ENCODE peak calls at places on chromosome 2, in four cellular contexts. P is A549, O is GM12878, Z is IMR-90. D is an unnamed sample.

GRCh38 chr2:183267148-183267827 is 143.0 kb downstream of the NUP35 start:
- DNase-seq in P (no peak), Z (no peak), O (peak; percentile 7), D (no peak)

GRCh38 chr2:237682151-237682550 is 54.8 kb downstream of the LRRFIP1 start:
- DNase-seq in O (no peak), Z (no peak), P (no peak), D (no peak)

GRCh38 chr2:169258045-169258601 is 104.2 kb downstream of the LRP2 start:
- DNase-seq in Z (no peak), O (no peak), P (no peak), D (no peak)

GRCh38 chr2:72770879-72771461 is 54.9 kb downstream of the EXOC6B start:
- DNase-seq in P (peak; percentile 73), Z (peak; percentile 74), O (peak; percentile 37), D (peak; percentile 62)

GRCh38 chr2:236236559-236237450 is 27.4 kb downstream of the ASB18 start:
- DNase-seq in O (no peak), Z (no peak), P (peak; percentile 10), D (no peak)

GRCh38 chr2:26269571-26270170 is 24.9 kb downstream of the HADHB start:
- DNase-seq in P (no peak), O (no peak), Z (peak; percentile 33), D (no peak)

GRCh38 chr2:178891265-178891958 is 84.2 kb upstream of the TTN start:
- DNase-seq in Z (peak; percentile 63), P (peak; percentile 8), O (peak; percentile 33), D (peak; percentile 60)

GRCh38 chr2:142100967-142101366 is 29.8 kb downstream of the LRP1B start:
- DNase-seq in P (no peak), Z (no peak), O (no peak), D (no peak)

GRCh38 chr2:151878655-151879563 is 50.7 kb upstream of the ARL5A start:
- DNase-seq in Z (no peak), P (no peak), O (no peak), D (no peak)

GRCh38 chr2:11930211-11930761 is 183.9 kb downstream of the LPIN1 start:
- DNase-seq in O (no peak), P (no peak), Z (no peak), D (no peak)

GRCh38 chr2:73112026-73112912 is 479 bp downstream of the RAB11FIP5 start:
- DNase-seq in Z (peak; percentile 49), P (no peak), O (no peak), D (peak; percentile 45)

GRCh38 chr2:149160701-149161217 is 122.3 kb downstream of the LYPD6B start:
- DNase-seq in Z (no peak), O (peak; percentile 71), P (no peak), D (no peak)

GRCh38 chr2:133859578-133859977 is 291.3 kb upstream of the NCKAP5 start:
- DNase-seq in P (no peak), O (no peak), Z (no peak), D (no peak)

GRCh38 chr2:40093036-40093673 is 314.1 kb upstream of the THUMPD2 start:
- DNase-seq in O (no peak), Z (peak; percentile 54), P (no peak), D (no peak)

GRCh38 chr2:27804146-27804545 is 32.6 kb downstream of the MRPL33 start:
- DNase-seq in O (no peak), Z (peak; percentile 60), P (no peak), D (no peak)

GRCh38 chr2:71299507-71299906 is 32.1 kb upstream of the ZNF638 start:
- DNase-seq in Z (peak; percentile 36), P (peak; percentile 41), O (no peak), D (peak; percentile 39)

GRCh38 chr2:144548532-144549191 is 28.7 kb upstream of the ZEB2 start:
- DNase-seq in O (no peak), P (no peak), Z (no peak), D (no peak)

GRCh38 chr2:230925879-230926765 is 1.1 kb upstream of the GPR55 start:
- DNase-seq in Z (no peak), O (peak; percentile 70), P (no peak), D (peak; percentile 36)

GRCh38 chr2:202387608-202388342 is 11.6 kb downstream of the BMPR2 start:
- DNase-seq in O (no peak), P (no peak), Z (no peak), D (no peak)

GRCh38 chr2:86484385-86484784 is 43.2 kb downstream of the KDM3A start:
- DNase-seq in O (no peak), Z (no peak), P (no peak), D (no peak)

GRCh38 chr2:28665041-28665704 is 86.5 kb upstream of the PPP1CB start:
- DNase-seq in P (no peak), O (no peak), Z (peak; percentile 85), D (no peak)

GRCh38 chr2:152755029-152755428 is 36.6 kb downstream of the ARL6IP6 start:
- DNase-seq in Z (no peak), P (no peak), O (peak; percentile 26), D (no peak)

GRCh38 chr2:117071556-117072102 is 742.9 kb upstream of the DDX18 start:
- DNase-seq in O (no peak), P (no peak), Z (no peak), D (no peak)

GRCh38 chr2:202115385-202116060 is 42.5 kb downstream of the KIAA2012 start:
- DNase-seq in Z (peak; percentile 89), P (no peak), O (no peak), D (no peak)

GRCh38 chr2:11807156-11808015 is 61.0 kb downstream of the LPIN1 start:
- DNase-seq in Z (no peak), O (no peak), P (no peak), D (no peak)

GRCh38 chr2:120959426-120959825 is 223.8 kb downstream of the GLI2 start:
- DNase-seq in O (no peak), Z (no peak), P (no peak), D (no peak)

GRCh38 chr2:24824966-24825882 is 32.0 kb downstream of the CENPO start:
- DNase-seq in P (peak; percentile 48), Z (no peak), O (no peak), D (peak; percentile 44)
- TF ChIP-seq BHLHE40 in P (no peak), Z (no peak), O (no peak), D (no peak)

GRCh38 chr2:89829828-89830227 is 1138.4 kb downstream of the RPIA start:
- DNase-seq in Z (peak; percentile 42), O (no peak), P (no peak), D (no peak)

GRCh38 chr2:89831686-89832498 is 1140.4 kb downstream of the RPIA start:
- DNase-seq in Z (peak; percentile 40), O (no peak), P (no peak), D (no peak)

GRCh38 chr2:89833116-89833779 is 1141.8 kb downstream of the RPIA start:
- DNase-seq in O (no peak), Z (peak; percentile 46), P (no peak), D (no peak)

GRCh38 chr2:89834306-89834705 is 1142.8 kb downstream of the RPIA start:
- DNase-seq in P (no peak), O (no peak), Z (no peak), D (no peak)

DNA sequence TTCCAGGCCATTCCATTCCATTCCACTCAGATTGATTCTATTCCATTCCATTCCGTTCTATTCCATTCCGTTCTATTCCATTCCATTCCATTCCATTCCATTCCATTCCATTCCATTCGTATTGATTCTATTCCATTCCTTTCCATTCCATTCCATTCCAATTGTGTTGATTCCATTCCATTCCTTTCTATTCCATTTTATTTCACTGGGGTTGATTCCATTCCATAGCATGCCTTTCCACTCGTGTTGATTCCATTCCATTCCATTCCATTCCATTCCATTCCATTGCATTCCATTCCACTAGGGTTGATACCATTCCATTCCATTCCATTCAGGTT is 1142.3 kb downstream of the RPIA start:
- DNase-seq in P (no peak), Z (peak; percentile 65), O (no peak), D (no peak)
- TF ChIP-seq BHLHE40 in P (no peak), Z (no peak), O (no peak), D (no peak)

GRCh38 chr2:222982010-222982908 is 69.7 kb upstream of the KCNE4 start:
- DNase-seq in O (no peak), P (no peak), Z (peak; percentile 89), D (peak; percentile 44)
- TF ChIP-seq BHLHE40 in O (no peak), P (no peak), Z (peak; percentile 62), D (no peak)

GRCh38 chr2:127053731-127054603 is 53.0 kb downstream of the BIN1 start:
- DNase-seq in P (no peak), O (no peak), Z (no peak), D (no peak)
- TF ChIP-seq BHLHE40 in P (no peak), O (no peak), Z (no peak), D (no peak)

GRCh38 chr2:79432731-79433146 is 80.1 kb upstream of the CTNNA2 start:
- DNase-seq in Z (no peak), O (no peak), P (no peak), D (no peak)
- TF ChIP-seq BHLHE40 in Z (no peak), O (no peak), P (no peak), D (no peak)

GRCh38 chr2:127408807-127409099 is 9.5 kb upstream of the PROC start:
- DNase-seq in Z (no peak), O (no peak), P (no peak), D (no peak)

GRCh38 chr2:127410871-127411396 is 7.3 kb upstream of the PROC start:
- DNase-seq in O (no peak), P (peak; percentile 50), Z (peak; percentile 56), D (no peak)

GRCh38 chr2:127413200-127413599 is 5.0 kb upstream of the PROC start:
- DNase-seq in Z (no peak), O (no peak), P (no peak), D (no peak)

GRCh38 chr2:127413782-127414743 is 4.2 kb upstream of the PROC start:
- DNase-seq in Z (peak; percentile 78), P (no peak), O (no peak), D (no peak)

GRCh38 chr2:127411609-127412370 is 6.4 kb upstream of the PROC start:
- DNase-seq in Z (no peak), P (no peak), O (no peak), D (no peak)
- TF ChIP-seq BHLHE40 in Z (no peak), P (no peak), O (no peak), D (no peak)

D was measured in HEK293T.